ENCODE peak calls at places on chromosome 11, in eight cellular contexts. One of them, this sample, is unnamed.
A peak's percentile ranks its signal among the peaks of the same experiment; 100 is the strongest.

GRCh38 chr11:65215441-65216076 is 33.8 kb downstream of the CAPN1 start:
- DNase-seq in tibial artery: no peak
- DNase-seq in Calu3: no peak
- DNase-seq in hepatocyte: no peak
- DNase-seq in heart right ventricle: no peak
- DNase-seq in cardiac fibroblast: no peak
- DNase-seq in GM13977: no peak
- DNase-seq in right lobe of liver: peak; percentile 41
- DNase-seq in this sample: peak; percentile 36

GRCh38 chr11:36818410-36818809 is 220.4 kb upstream of the RAG2 start:
- DNase-seq in tibial artery: no peak
- DNase-seq in Calu3: peak; percentile 89
- DNase-seq in hepatocyte: no peak
- DNase-seq in heart right ventricle: no peak
- DNase-seq in cardiac fibroblast: no peak
- DNase-seq in GM13977: no peak
- DNase-seq in right lobe of liver: no peak
- DNase-seq in this sample: peak; percentile 11

GRCh38 chr11:125517116-125517804 is 21.2 kb upstream of the FEZ1 start:
- DNase-seq in tibial artery: no peak
- DNase-seq in Calu3: no peak
- DNase-seq in hepatocyte: peak; percentile 62
- DNase-seq in heart right ventricle: no peak
- DNase-seq in cardiac fibroblast: peak; percentile 94
- DNase-seq in GM13977: no peak
- DNase-seq in right lobe of liver: no peak
- DNase-seq in this sample: no peak

GRCh38 chr11:66612458-66612857 is 4.0 kb upstream of the RBM14 start:
- DNase-seq in tibial artery: no peak
- DNase-seq in Calu3: no peak
- DNase-seq in hepatocyte: no peak
- DNase-seq in heart right ventricle: no peak
- DNase-seq in cardiac fibroblast: no peak
- DNase-seq in GM13977: no peak
- DNase-seq in right lobe of liver: no peak
- DNase-seq in this sample: no peak

GRCh38 chr11:117627259-117627658 is 169.8 kb downstream of the DSCAML1 start:
- DNase-seq in tibial artery: no peak
- DNase-seq in Calu3: no peak
- DNase-seq in hepatocyte: no peak
- DNase-seq in heart right ventricle: no peak
- DNase-seq in cardiac fibroblast: no peak
- DNase-seq in GM13977: no peak
- DNase-seq in right lobe of liver: no peak
- DNase-seq in this sample: no peak

GRCh38 chr11:36249271-36249670 is 40.0 kb downstream of the COMMD9 start:
- DNase-seq in tibial artery: no peak
- DNase-seq in Calu3: no peak
- DNase-seq in hepatocyte: peak; percentile 19
- DNase-seq in heart right ventricle: no peak
- DNase-seq in cardiac fibroblast: peak; percentile 87
- DNase-seq in GM13977: no peak
- DNase-seq in right lobe of liver: no peak
- DNase-seq in this sample: no peak

GRCh38 chr11:43575931-43576833 is 104.4 kb upstream of the HSD17B12 start:
- DNase-seq in tibial artery: no peak
- DNase-seq in Calu3: no peak
- DNase-seq in hepatocyte: no peak
- DNase-seq in heart right ventricle: no peak
- DNase-seq in cardiac fibroblast: peak; percentile 10
- DNase-seq in GM13977: no peak
- DNase-seq in right lobe of liver: no peak
- DNase-seq in this sample: no peak

GRCh38 chr11:47342036-47342803 is 10.3 kb downstream of the MYBPC3 start:
- DNase-seq in tibial artery: no peak
- DNase-seq in Calu3: no peak
- DNase-seq in hepatocyte: no peak
- DNase-seq in heart right ventricle: no peak
- DNase-seq in cardiac fibroblast: no peak
- DNase-seq in GM13977: no peak
- DNase-seq in right lobe of liver: peak; percentile 43
- DNase-seq in this sample: no peak

GRCh38 chr11:22730319-22730718 is 63.9 kb downstream of the GAS2 start:
- DNase-seq in tibial artery: no peak
- DNase-seq in Calu3: peak; percentile 14
- DNase-seq in hepatocyte: peak; percentile 11
- DNase-seq in heart right ventricle: no peak
- DNase-seq in cardiac fibroblast: peak; percentile 15
- DNase-seq in GM13977: peak; percentile 5
- DNase-seq in right lobe of liver: no peak
- DNase-seq in this sample: peak; percentile 4

DNA sequence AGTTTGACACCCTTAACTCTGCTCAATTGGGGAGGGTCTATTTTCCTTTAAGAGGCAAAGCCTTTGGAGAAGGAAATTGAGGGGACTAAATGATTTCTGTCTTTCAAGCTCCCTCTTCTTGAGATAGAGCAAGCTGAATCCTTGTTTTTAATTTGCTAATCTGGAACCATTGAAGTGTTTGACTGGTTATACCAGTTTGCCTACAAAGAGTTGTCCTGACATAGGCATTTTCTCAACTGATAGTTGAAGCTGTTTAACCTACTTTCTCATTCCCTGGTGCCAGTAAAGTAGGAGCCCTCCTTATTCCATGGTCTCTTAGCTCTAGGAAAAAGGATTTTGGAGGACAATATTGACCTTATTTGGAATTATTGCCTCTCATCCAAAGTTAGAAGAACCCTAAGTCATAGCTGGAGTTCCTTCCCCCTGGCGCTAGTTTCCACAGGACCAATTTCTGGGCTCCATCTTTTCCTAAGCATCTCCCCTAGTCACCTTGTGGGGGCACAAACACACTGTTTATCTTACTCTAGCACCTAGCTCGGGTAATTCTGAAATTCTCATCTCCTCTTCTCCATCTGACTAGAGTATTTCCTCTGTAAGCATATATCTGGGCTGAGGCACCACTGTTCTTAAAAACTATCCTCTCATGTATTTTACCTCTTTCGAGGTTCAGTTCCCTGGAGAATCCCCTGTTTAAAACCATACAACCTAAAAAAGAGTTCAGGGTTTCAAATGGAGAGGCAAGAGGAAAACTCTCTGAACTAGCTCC is 7.4 kb downstream of the ZDHHC5 start:
- DNase-seq in tibial artery: no peak
- DNase-seq in Calu3: no peak
- DNase-seq in hepatocyte: no peak
- DNase-seq in heart right ventricle: no peak
- DNase-seq in cardiac fibroblast: no peak
- DNase-seq in GM13977: no peak
- DNase-seq in right lobe of liver: no peak
- DNase-seq in this sample: no peak
- TF ChIP-seq CTCF in tibial artery: no peak
- TF ChIP-seq CTCF in Calu3: no peak
- TF ChIP-seq CTCF in hepatocyte: no peak
- TF ChIP-seq CTCF in heart right ventricle: no peak
- TF ChIP-seq CTCF in cardiac fibroblast: no peak
- TF ChIP-seq CTCF in GM13977: peak; percentile 18
- TF ChIP-seq CTCF in right lobe of liver: no peak
- TF ChIP-seq CTCF in this sample: no peak

DNA sequence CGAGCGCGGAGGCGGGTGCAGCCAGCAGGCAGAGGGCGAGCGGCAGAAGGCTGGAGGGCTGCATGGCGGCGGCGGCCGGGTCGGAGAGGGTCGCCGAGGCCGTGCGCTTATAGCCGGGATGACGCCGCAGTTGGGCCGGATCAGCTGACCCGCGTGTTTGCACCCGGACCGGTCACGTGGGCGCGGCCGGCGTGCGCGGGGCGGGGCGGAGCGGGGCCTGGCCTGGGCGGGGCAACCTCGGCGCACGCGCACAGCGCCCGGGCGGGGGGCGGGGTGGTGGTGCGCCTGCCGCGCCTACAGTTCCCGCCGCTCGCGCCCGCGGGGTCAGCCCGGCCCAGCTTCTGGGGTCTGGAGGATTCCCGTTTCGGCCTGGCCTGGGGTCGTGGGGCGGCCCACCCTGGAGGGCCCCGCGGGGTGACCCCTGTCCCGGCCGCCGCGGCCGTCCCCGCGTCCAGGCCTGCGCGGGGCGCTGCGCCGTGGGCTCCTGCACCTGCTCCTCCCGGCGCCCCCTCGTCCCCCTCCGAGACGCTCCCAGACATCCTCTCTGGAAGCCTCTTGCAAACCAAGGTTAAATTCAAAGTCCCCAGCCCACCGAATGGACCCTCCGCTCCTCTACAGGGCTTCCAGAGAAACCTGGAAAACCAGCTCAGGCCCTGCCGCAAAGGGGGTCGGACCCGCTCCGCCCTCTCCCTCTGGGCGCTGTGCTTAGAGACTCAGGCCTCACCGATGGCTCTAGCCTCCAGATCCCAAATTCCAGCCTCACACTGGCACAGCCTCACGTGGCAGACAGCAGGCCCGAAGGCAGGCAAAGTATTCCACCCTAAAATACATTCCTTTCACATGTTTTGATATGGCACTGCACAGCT is at the start of gene CTSD:
- DNase-seq in tibial artery: peak; percentile 94
- DNase-seq in Calu3: peak; percentile 91
- DNase-seq in hepatocyte: peak; percentile 94
- DNase-seq in heart right ventricle: peak; percentile 94
- DNase-seq in cardiac fibroblast: peak; percentile 86
- DNase-seq in GM13977: peak; percentile 100
- DNase-seq in right lobe of liver: peak; percentile 94
- DNase-seq in this sample: peak; percentile 99
- TF ChIP-seq CTCF in tibial artery: no peak
- TF ChIP-seq CTCF in Calu3: no peak
- TF ChIP-seq CTCF in hepatocyte: no peak
- TF ChIP-seq CTCF in heart right ventricle: peak; percentile 28
- TF ChIP-seq CTCF in cardiac fibroblast: no peak
- TF ChIP-seq CTCF in GM13977: peak; percentile 14
- TF ChIP-seq CTCF in right lobe of liver: no peak
- TF ChIP-seq CTCF in this sample: no peak

GRCh38 chr11:61080986-61081590 is 21.2 kb upstream of the CD5 start:
- DNase-seq in tibial artery: peak; percentile 46
- DNase-seq in Calu3: no peak
- DNase-seq in hepatocyte: no peak
- DNase-seq in heart right ventricle: no peak
- DNase-seq in cardiac fibroblast: no peak
- DNase-seq in GM13977: no peak
- DNase-seq in right lobe of liver: no peak
- DNase-seq in this sample: no peak

GRCh38 chr11:61080526-61080925 is 21.8 kb upstream of the CD5 start:
- DNase-seq in tibial artery: peak; percentile 16
- DNase-seq in Calu3: no peak
- DNase-seq in hepatocyte: no peak
- DNase-seq in heart right ventricle: no peak
- DNase-seq in cardiac fibroblast: no peak
- DNase-seq in GM13977: no peak
- DNase-seq in right lobe of liver: no peak
- DNase-seq in this sample: no peak

GRCh38 chr11:61082161-61082870 is 20.0 kb upstream of the CD5 start:
- DNase-seq in tibial artery: peak; percentile 43
- DNase-seq in Calu3: no peak
- DNase-seq in hepatocyte: no peak
- DNase-seq in heart right ventricle: no peak
- DNase-seq in cardiac fibroblast: no peak
- DNase-seq in GM13977: no peak
- DNase-seq in right lobe of liver: no peak
- DNase-seq in this sample: no peak

GRCh38 chr11:61082931-61083531 is 19.3 kb upstream of the CD5 start:
- DNase-seq in tibial artery: peak; percentile 43
- DNase-seq in Calu3: no peak
- DNase-seq in hepatocyte: no peak
- DNase-seq in heart right ventricle: no peak
- DNase-seq in cardiac fibroblast: no peak
- DNase-seq in GM13977: no peak
- DNase-seq in right lobe of liver: no peak
- DNase-seq in this sample: peak; percentile 22

DNA sequence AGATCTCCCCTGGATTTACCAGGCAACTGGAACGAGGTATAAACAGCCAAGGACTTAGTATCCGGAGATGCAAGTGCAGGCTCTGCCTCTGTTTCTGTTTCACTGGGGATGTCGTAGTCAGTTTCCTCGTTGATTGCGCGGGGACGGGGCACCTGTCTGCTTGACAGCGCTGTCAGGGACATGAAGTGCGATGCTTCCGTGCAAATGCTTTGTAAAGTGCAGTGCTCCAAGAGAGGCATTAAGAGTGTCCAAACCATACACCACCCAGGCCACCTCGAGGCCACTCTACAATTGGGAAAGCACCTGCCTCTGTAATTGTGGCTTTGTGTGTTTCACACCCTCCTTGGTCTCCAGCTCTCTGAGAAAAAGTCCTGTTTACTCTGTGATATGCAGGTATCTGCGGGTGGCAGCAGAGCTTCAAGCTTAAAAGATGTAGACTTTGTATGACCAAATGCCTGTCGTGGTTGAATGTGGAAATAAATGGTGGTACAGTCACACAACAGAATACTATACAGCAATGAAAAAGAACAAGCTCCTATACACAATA is 18.6 kb upstream of the CD5 start:
- DNase-seq in tibial artery: peak; percentile 28
- DNase-seq in Calu3: no peak
- DNase-seq in hepatocyte: no peak
- DNase-seq in heart right ventricle: no peak
- DNase-seq in cardiac fibroblast: no peak
- DNase-seq in GM13977: peak; percentile 61
- DNase-seq in right lobe of liver: no peak
- DNase-seq in this sample: peak; percentile 66
- TF ChIP-seq CTCF in tibial artery: no peak
- TF ChIP-seq CTCF in Calu3: no peak
- TF ChIP-seq CTCF in hepatocyte: no peak
- TF ChIP-seq CTCF in heart right ventricle: no peak
- TF ChIP-seq CTCF in cardiac fibroblast: no peak
- TF ChIP-seq CTCF in GM13977: peak; percentile 39
- TF ChIP-seq CTCF in right lobe of liver: no peak
- TF ChIP-seq CTCF in this sample: peak; percentile 7

DNA sequence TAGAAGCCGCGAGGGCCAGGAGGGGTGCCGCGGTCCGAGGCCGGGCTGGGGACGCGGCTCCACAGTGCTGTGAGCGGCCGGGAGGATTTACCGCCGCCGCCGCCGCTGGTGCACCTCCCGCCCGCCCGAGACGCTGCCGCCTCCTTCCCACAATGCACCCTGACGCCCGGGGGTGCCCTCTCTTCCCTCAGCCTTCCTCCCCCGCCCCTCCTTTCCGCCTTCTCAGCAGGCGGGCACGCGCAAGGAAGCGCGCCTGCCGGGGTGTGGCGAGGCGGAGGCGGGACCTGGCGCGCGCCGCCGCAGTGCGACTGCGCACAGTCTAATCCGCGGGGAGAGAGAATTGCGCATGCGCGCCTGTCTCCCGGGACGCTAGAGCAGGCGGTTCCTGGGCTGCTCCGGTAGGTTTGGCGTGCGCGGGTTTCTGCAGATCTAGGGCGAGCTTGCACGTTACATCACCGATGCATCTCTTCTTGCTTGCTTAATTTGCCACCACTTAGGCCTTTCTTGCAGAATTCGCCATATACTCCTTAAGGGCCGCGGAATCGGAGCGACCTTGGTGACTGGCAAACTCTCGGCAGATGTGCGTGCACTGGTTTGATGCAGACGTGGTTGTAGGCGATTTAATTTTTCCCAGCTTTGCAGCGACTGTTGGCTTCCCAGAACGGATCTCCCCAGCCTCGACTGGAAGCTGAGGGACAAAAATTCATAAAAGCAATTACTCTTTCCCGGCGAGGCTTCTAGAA is at the start of the genes GVQW3 and THAP12:
- DNase-seq in tibial artery: peak; percentile 99
- DNase-seq in Calu3: peak; percentile 97
- DNase-seq in hepatocyte: peak; percentile 99
- DNase-seq in heart right ventricle: peak; percentile 99
- DNase-seq in cardiac fibroblast: peak; percentile 99
- DNase-seq in GM13977: peak; percentile 99
- DNase-seq in right lobe of liver: peak; percentile 98
- DNase-seq in this sample: peak; percentile 98
- TF ChIP-seq CTCF in tibial artery: peak; percentile 11
- TF ChIP-seq CTCF in Calu3: no peak
- TF ChIP-seq CTCF in hepatocyte: peak; percentile 48
- TF ChIP-seq CTCF in heart right ventricle: peak; percentile 54
- TF ChIP-seq CTCF in cardiac fibroblast: no peak
- TF ChIP-seq CTCF in GM13977: peak; percentile 57
- TF ChIP-seq CTCF in right lobe of liver: peak; percentile 23
- TF ChIP-seq CTCF in this sample: peak; percentile 49